ENCODE peak calls at places on chromosomes 6 and 20, in ten cellular contexts. K, V, C, M, Y, W, P, A, U and G are unnamed samples.

GRCh38 chr6:41587223-41587879 is 41.2 kb downstream of the FOXP4 start:
- DNase-seq in K (no peak), V (no peak), C (no peak), M (no peak), Y (no peak), W (no peak), P (no peak), A (no peak), U (no peak), G (no peak)

GRCh38 chr20:35702051-35702823 is 3.0 kb downstream of the ROMO1 start:
- DNase-seq in K (no peak), V (no peak), C (no peak), M (no peak), Y (no peak), W (peak; percentile 89), P (no peak), A (no peak), U (no peak), G (no peak)

GRCh38 chr6:14333556-14334305 is 216.2 kb downstream of the CD83 start:
- DNase-seq in K (no peak), V (no peak), C (no peak), M (no peak), Y (no peak), W (peak; percentile 92), P (no peak), A (peak; percentile 35), U (no peak), G (no peak)

GRCh38 chr20:3629893-3630292 is 33.3 kb downstream of the GFRA4 start:
- DNase-seq in K (no peak), V (no peak), C (no peak), M (no peak), Y (no peak), W (no peak), P (no peak), A (no peak), U (no peak), G (no peak)

GRCh38 chr6:53048431-53049195 is 16.6 kb upstream of the FBXO9 start:
- DNase-seq in K (no peak), V (no peak), C (no peak), M (peak; percentile 63), Y (no peak), W (peak; percentile 87), P (peak; percentile 72), A (peak; percentile 91), U (no peak), G (no peak)

GRCh38 chr20:10115021-10115420 is 80.2 kb downstream of the ANKEF1 start:
- DNase-seq in K (no peak), V (no peak), C (no peak), M (no peak), Y (no peak), W (peak; percentile 94), P (peak; percentile 40), A (peak; percentile 31), U (no peak), G (no peak)

GRCh38 chr20:39076958-39077357 is 114.8 kb downstream of the DHX35 start:
- DNase-seq in K (no peak), V (no peak), C (no peak), M (no peak), Y (no peak), W (no peak), P (no peak), A (no peak), U (no peak), G (no peak)

GRCh38 chr6:33344771-33345697 is 27.5 kb upstream of the ZBTB22 start:
- DNase-seq in K (peak; percentile 26), V (peak; percentile 61), C (peak; percentile 81), M (peak; percentile 89), Y (peak; percentile 61), W (peak; percentile 85), P (peak; percentile 78), A (peak; percentile 83), U (peak; percentile 41), G (peak; percentile 52)

GRCh38 chr6:32906539-32906938 is 34.3 kb downstream of the HLA-DMB start:
- DNase-seq in K (no peak), V (no peak), C (no peak), M (no peak), Y (no peak), W (peak; percentile 58), P (no peak), A (peak; percentile 42), U (no peak), G (no peak)

GRCh38 chr20:53411129-53411528 is 182.5 kb downstream of the ZNF217 start:
- DNase-seq in K (no peak), V (no peak), C (no peak), M (no peak), Y (no peak), W (no peak), P (no peak), A (no peak), U (no peak), G (no peak)

GRCh38 chr6:6538301-6538700 is 50.2 kb upstream of the LY86 start:
- DNase-seq in K (no peak), V (no peak), C (no peak), M (no peak), Y (peak; percentile 47), W (no peak), P (no peak), A (no peak), U (no peak), G (no peak)

GRCh38 chr6:135419162-135419561 is 78.4 kb downstream of the AHI1 start:
- DNase-seq in K (no peak), V (no peak), C (no peak), M (no peak), Y (no peak), W (peak; percentile 68), P (no peak), A (peak; percentile 72), U (no peak), G (no peak)

GRCh38 chr6:133093957-133094356 is 147.2 kb upstream of the EYA4 start:
- DNase-seq in K (no peak), V (no peak), C (no peak), M (no peak), Y (no peak), W (no peak), P (no peak), A (no peak), U (no peak), G (no peak)

GRCh38 chr6:1481326-1481725 is 92.0 kb downstream of the FOXF2 start:
- DNase-seq in K (no peak), V (no peak), C (no peak), M (no peak), Y (no peak), W (peak; percentile 92), P (peak; percentile 83), A (peak; percentile 51), U (no peak), G (no peak)

GRCh38 chr20:7155282-7155681 is 387.8 kb downstream of the BMP2 start:
- DNase-seq in K (no peak), V (no peak), C (no peak), M (no peak), Y (no peak), W (no peak), P (no peak), A (no peak), U (no peak), G (no peak)

GRCh38 chr20:13953227-13953626 is 37.2 kb downstream of the SEL1L2 start:
- DNase-seq in K (no peak), V (no peak), C (no peak), M (peak; percentile 24), Y (no peak), W (no peak), P (no peak), A (no peak), U (no peak), G (no peak)

GRCh38 chr20:19308151-19308550 is 95.7 kb downstream of the SLC24A3 start:
- DNase-seq in K (no peak), V (no peak), C (no peak), M (no peak), Y (no peak), W (no peak), P (no peak), A (no peak), U (no peak), G (no peak)

DNA sequence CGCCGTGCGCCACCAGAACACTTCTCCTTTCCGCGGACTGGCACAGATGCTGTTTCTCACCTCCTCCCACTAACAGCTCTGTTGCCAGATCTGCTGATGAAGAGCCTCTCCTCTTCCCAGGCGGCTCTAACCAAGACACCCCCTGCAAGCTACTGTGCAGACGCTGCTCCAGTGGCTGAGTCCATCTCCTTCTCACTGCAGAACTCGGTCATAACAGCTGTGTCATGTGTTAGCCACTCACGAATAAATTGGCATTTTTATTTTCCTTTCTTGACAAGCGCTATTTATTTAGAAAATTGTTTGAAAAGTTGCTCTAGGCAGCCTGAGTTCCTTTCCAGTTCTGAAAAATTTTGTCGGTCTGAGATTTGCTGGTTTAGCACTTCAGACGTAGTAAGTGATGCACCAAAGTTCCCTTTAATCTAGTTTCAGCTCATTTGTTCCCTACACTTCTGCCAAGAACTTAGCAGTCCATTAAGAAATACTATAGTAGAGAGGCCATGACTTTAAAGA is 12.8 kb upstream of the PLEKHG1 start:
- DNase-seq in K (no peak), V (no peak), C (no peak), M (no peak), Y (no peak), W (no peak), P (no peak), A (no peak), U (no peak), G (no peak)
- TF ChIP-seq CTCF in K (no peak), V (no peak), C (no peak), M (no peak), Y (no peak), W (no peak), P (no peak), A (no peak), U (no peak), G (no peak)

DNA sequence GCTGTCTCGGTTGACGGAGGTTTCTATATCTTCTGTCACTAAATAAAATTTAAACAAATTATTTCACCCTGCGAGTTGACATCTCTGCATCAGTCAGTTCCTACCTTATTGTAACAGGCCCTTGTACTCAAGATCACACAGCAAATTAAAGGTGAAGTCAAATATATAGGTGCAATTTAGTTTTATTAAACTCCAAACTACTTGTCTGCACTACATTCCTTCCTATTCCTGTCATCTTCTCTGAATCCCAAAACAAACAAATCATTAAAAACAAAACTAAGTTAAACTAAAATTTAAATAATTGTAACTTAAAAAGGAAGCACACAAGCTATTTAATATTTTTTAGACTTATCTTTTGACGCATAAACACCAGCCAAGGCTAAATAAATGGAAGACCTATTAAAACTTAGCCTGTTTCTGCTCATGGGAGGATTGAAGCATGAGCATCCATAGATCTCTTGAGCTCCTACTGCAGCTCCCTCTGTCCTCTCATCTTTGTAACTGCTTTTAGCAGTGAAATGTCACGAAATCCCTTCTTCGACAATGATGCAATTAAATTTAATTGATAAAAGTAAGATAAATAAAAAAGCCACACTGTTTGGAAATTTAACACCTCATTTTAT is 1152.3 kb upstream of the GJE1 start:
- DNase-seq in K (no peak), V (no peak), C (no peak), M (no peak), Y (no peak), W (peak; percentile 19), P (no peak), A (peak; percentile 56), U (no peak), G (no peak)
- TF ChIP-seq CTCF in K (no peak), V (no peak), C (peak; percentile 7), M (no peak), Y (no peak), W (peak; percentile 27), P (no peak), A (peak; percentile 13), U (no peak), G (no peak)

GRCh38 chr20:58692579-58693225 is at the start of gene NPEPL1:
- DNase-seq in K (no peak), V (peak; percentile 71), C (peak; percentile 83), M (peak; percentile 84), Y (no peak), W (peak; percentile 82), P (peak; percentile 56), A (peak; percentile 72), U (peak; percentile 85), G (peak; percentile 73)
- TF ChIP-seq CTCF in K (no peak), V (no peak), C (peak; percentile 2), M (peak; percentile 41), Y (no peak), W (peak; percentile 7), P (no peak), A (no peak), U (no peak), G (no peak)

GRCh38 chr6:40550096-40550731 is 37.0 kb downstream of the LRFN2 start:
- DNase-seq in K (no peak), V (no peak), C (peak; percentile 59), M (peak; percentile 67), Y (peak; percentile 19), W (peak; percentile 72), P (peak; percentile 52), A (peak; percentile 66), U (peak; percentile 55), G (no peak)
- TF ChIP-seq CTCF in K (no peak), V (peak; percentile 45), C (peak; percentile 71), M (peak; percentile 71), Y (no peak), W (peak; percentile 88), P (peak; percentile 21), A (peak; percentile 75), U (peak; percentile 66), G (peak; percentile 59)